ENCODE peak calls at places on chromosomes 4 and X, in four cellular contexts. K is tibial artery, P is SK-N-MC, S is PC-3. M is an unnamed sample.

GRCh38 chr4:152778656-152779512 is 646 bp downstream of the TIGD4 start:
- DNase-seq in K (no peak), P (no peak), S (peak; percentile 6), M (no peak)

GRCh38 chrX:44898411-44899221 is 25.6 kb downstream of the KDM6A start:
- DNase-seq in K (no peak), P (no peak), S (no peak), M (no peak)

GRCh38 chrX:31331928-31332327 is 260.1 kb upstream of the FTHL17 start:
- DNase-seq in K (no peak), P (no peak), S (no peak), M (no peak)

GRCh38 chr4:1377606-1378261 is 28.5 kb downstream of the NKX1-1 start:
- DNase-seq in K (peak; percentile 58), P (no peak), S (no peak), M (no peak)

GRCh38 chr4:26785312-26785711 is 75.3 kb upstream of the STIM2 start:
- DNase-seq in K (no peak), P (no peak), S (no peak), M (no peak)

GRCh38 chr4:14087459-14087858 is 459.9 kb upstream of the BOD1L1 start:
- DNase-seq in K (no peak), P (no peak), S (no peak), M (no peak)

GRCh38 chrX:9494806-9495205 is 29.9 kb downstream of the TBL1X start:
- DNase-seq in K (no peak), P (no peak), S (no peak), M (no peak)

GRCh38 chrX:69145281-69145680 is 20.0 kb downstream of the PJA1 start:
- DNase-seq in K (no peak), P (no peak), S (no peak), M (no peak)

GRCh38 chrX:16462912-16463311 is 187.0 kb upstream of the S100G start:
- DNase-seq in K (peak; percentile 62), P (no peak), S (no peak), M (no peak)

GRCh38 chr4:173990126-173990878 is 293.2 kb downstream of the FBXO8 start:
- DNase-seq in K (no peak), P (no peak), S (peak; percentile 29), M (no peak)

GRCh38 chr4:19880205-19880604 is 371.5 kb upstream of the SLIT2 start:
- DNase-seq in K (no peak), P (no peak), S (no peak), M (no peak)

GRCh38 chr4:7256989-7257810 is 64.9 kb downstream of the SORCS2 start:
- DNase-seq in K (peak; percentile 76), P (no peak), S (no peak), M (peak; percentile 72)

GRCh38 chrX:17488036-17488435 is 113.0 kb downstream of the NHS start:
- DNase-seq in K (no peak), P (no peak), S (no peak), M (no peak)

GRCh38 chr4:54282837-54283236 is 53.7 kb downstream of the PDGFRA start:
- DNase-seq in K (no peak), P (no peak), S (no peak), M (no peak)

GRCh38 chr4:7160951-7161440 is 31.3 kb upstream of the SORCS2 start:
- DNase-seq in K (peak; percentile 41), P (no peak), S (no peak), M (peak; percentile 1)

GRCh38 chr4:76767983-76768382 is 130.0 kb downstream of the SOWAHB start:
- DNase-seq in K (no peak), P (no peak), S (no peak), M (no peak)

GRCh38 chr4:1471443-1472147 is 65.4 kb upstream of the NKX1-1 start:
- DNase-seq in K (peak; percentile 43), P (no peak), S (no peak), M (no peak)

GRCh38 chrX:131287556-131288179 is 1.4 kb downstream of the IGSF1 start:
- DNase-seq in K (no peak), P (no peak), S (no peak), M (no peak)

GRCh38 chrX:13283968-13284914 is 35.6 kb downstream of the ATXN3L start:
- DNase-seq in K (no peak), P (no peak), S (peak; percentile 17), M (no peak)

GRCh38 chrX:74449322-74449936 is 28.1 kb downstream of the SLC16A2 start:
- DNase-seq in K (no peak), P (no peak), S (peak; percentile 85), M (no peak)

GRCh38 chr4:65391814-65392213 is 278.5 kb downstream of the EPHA5 start:
- DNase-seq in K (no peak), P (no peak), S (no peak), M (no peak)

GRCh38 chr4:184745747-184746531 is 12.0 kb upstream of the CENPU start:
- DNase-seq in K (peak; percentile 86), P (peak; percentile 45), S (peak; percentile 75), M (peak; percentile 70)

GRCh38 chrX:86806786-86807185 is 658.5 kb downstream of the DACH2 start:
- DNase-seq in K (no peak), P (no peak), S (peak; percentile 24), M (no peak)

GRCh38 chrX:38701073-38701472 is 100.2 kb upstream of the MID1IP1 start:
- DNase-seq in K (no peak), P (no peak), S (no peak), M (no peak)

GRCh38 chr4:100422911-100423310 is 94.9 kb downstream of the EMCN start:
- DNase-seq in K (no peak), P (no peak), S (no peak), M (no peak)

DNA sequence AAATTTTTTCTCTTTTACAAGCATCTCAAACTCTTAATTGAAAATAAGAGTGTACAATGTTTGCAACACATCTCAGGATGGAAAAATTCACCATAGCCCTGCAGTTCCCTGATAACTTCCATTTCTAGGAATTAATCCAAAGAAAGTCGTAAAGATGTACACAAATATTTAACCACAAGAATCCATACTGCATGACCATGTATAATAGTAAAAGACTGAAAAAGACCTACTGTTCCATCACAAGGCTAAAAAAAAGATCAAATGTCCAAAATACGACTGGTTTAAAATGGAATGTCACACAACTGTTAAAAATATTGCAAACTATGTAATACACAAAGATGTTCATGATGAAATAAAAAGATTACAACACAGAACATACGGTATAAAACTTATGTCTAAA is 32.1 kb downstream of the HUWE1 start:
- DNase-seq in K (no peak), P (no peak), S (no peak), M (no peak)
- H3K36me3 ChIP-seq in K (peaks cover 16% of the 10 kb centered on the region), P (peaks cover 65% of the 10 kb centered on the region), S (peaks cover 56% of the 10 kb centered on the region), M (no peaks in the 10 kb centered on the region)

GRCh38 chrX:119694601-119695534 is 1.9 kb upstream of the SEPTIN6 start:
- DNase-seq in K (no peak), P (no peak), S (no peak), M (no peak)
- H3K4me3 ChIP-seq in K (no peak overlapping the region), P (no peak overlapping the region), S (no peak overlapping the region), M (no peak overlapping the region)

GRCh38 chrX:24759786-24760185 is 66.1 kb downstream of the POLA1 start:
- DNase-seq in K (no peak), P (no peak), S (no peak), M (no peak)
- H3K36me3 ChIP-seq in K (no peaks in the 10 kb centered on the region), P (peaks cover 24% of the 10 kb centered on the region), S (peaks cover 22% of the 10 kb centered on the region), M (no peaks in the 10 kb centered on the region)

GRCh38 chr4:111537165-111537564 is 608.1 kb upstream of the FAM241A start:
- DNase-seq in K (no peak), P (no peak), S (no peak), M (no peak)
- H3K4me3 ChIP-seq in K (no peak overlapping the region), P (no peak overlapping the region), S (no peak overlapping the region), M (no peak overlapping the region)

DNA sequence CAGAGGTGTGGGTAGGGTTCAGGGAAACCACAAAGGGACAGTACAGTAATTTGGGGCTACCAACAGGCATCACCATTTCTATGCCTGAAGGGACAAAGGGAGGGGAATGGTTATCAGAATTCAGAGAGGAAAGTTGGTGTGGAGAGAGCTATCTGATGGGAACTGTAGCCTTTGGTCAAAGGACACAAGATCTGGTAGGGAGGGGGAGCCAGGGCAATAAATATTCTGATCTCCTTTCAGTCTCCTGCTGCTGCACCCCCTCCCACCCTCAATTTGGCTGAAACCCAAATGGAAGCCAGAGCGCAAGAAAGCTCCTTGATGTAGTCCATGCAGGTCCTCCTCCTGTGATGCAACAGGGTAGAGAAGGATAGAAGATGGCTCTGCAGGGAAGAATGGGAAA is 14.6 kb downstream of the PGK1 start:
- DNase-seq in K (no peak), P (no peak), S (no peak), M (no peak)
- H3K36me3 ChIP-seq in K (peaks cover 78% of the 10 kb centered on the region), P (peaks cover 86% of the 10 kb centered on the region), S (peaks cover 81% of the 10 kb centered on the region), M (no peaks in the 10 kb centered on the region)

GRCh38 chr4:48027653-48028052 is 11.1 kb downstream of the NIPAL1 start:
- DNase-seq in K (no peak), P (no peak), S (no peak), M (no peak)
- H3K4me3 ChIP-seq in K (no peak overlapping the region), P (no peak overlapping the region), S (no peak overlapping the region), M (no peak overlapping the region)

GRCh38 chr4:72531322-72531721 is 37.7 kb downstream of the ADAMTS3 start:
- DNase-seq in K (no peak), P (no peak), S (no peak), M (no peak)

GRCh38 chr4:72525938-72526337 is 43.1 kb downstream of the ADAMTS3 start:
- DNase-seq in K (peak; percentile 79), P (no peak), S (no peak), M (no peak)

GRCh38 chr4:72529144-72529822 is 39.7 kb downstream of the ADAMTS3 start:
- DNase-seq in K (no peak), P (no peak), S (no peak), M (no peak)

GRCh38 chr4:72531768-72532290 is 37.2 kb downstream of the ADAMTS3 start:
- DNase-seq in K (no peak), P (no peak), S (no peak), M (no peak)

DNA sequence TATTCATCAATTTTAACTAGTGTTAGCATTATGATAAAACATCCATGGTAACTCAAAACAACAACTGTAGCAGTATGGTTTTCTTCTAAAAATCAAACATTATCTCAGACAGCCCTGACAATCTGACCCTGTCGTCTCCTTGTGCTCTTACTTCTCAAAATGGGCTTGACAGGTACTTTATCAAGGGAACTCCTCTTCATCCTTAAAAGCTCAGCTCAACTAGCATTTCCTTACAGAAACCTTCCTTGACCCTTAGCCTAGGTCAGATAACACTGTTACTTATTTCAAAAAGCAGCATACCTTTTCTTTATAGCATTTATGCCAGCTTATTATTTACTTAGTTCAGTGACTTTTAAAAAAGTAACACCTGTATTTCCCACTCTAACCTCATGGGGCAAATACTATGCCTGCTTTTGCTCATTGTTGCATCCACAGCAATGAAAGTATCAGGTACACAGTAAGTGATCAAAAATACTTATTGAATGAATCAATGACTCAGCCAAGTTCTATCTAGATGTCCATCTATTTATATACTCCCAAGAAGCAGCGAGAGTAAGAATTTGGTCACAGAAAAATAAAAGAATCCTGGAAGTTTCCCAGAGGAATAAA is 41.9 kb downstream of the ADAMTS3 start:
- DNase-seq in K (no peak), P (no peak), S (peak; percentile 21), M (no peak)
- H3K36me3 ChIP-seq in K (no peaks in the 10 kb centered on the region), P (no peaks in the 10 kb centered on the region), S (no peaks in the 10 kb centered on the region), M (no peaks in the 10 kb centered on the region)

GRCh38 chrX:39823424-39823823 is 274.3 kb downstream of the BCOR start:
- DNase-seq in K (no peak), P (no peak), S (no peak), M (no peak)

GRCh38 chrX:39822133-39822748 is 275.5 kb downstream of the BCOR start:
- DNase-seq in K (no peak), P (no peak), S (no peak), M (no peak)

GRCh38 chrX:39821709-39822095 is 276.1 kb downstream of the BCOR start:
- DNase-seq in K (no peak), P (no peak), S (no peak), M (no peak)

GRCh38 chrX:39819921-39820849 is 277.6 kb downstream of the BCOR start:
- DNase-seq in K (no peak), P (no peak), S (no peak), M (no peak)

GRCh38 chrX:39821011-39821708 is 276.6 kb downstream of the BCOR start:
- DNase-seq in K (no peak), P (no peak), S (no peak), M (no peak)
- H3K4me3 ChIP-seq in K (peak overlapping the region; percentile 49), P (peak overlapping the region; percentile 72), S (peak overlapping the region; percentile 59), M (peak overlapping the region; percentile 44)